ENCODE peak calls at places on chromosomes 1 and 21, in four cellular contexts. A is ovary, V is uterus, O is HCT116. Z is an unnamed sample.

GRCh38 chr1:68495968-68496679 is 758 bp downstream of the DEPDC1 start:
- DNase-seq in A (no peak), O (peak; percentile 22), V (no peak), Z (no peak)

GRCh38 chr1:8169364-8170058 is 143.4 kb upstream of the ERRFI1 start:
- DNase-seq in V (peak; percentile 82), O (no peak), A (peak; percentile 76), Z (peak; percentile 63)

GRCh38 chr1:5551274-5551966 is 440.8 kb downstream of the NPHP4 start:
- DNase-seq in O (peak; percentile 23), V (no peak), A (no peak), Z (no peak)

GRCh38 chr21:42522271-42522670 is 8.6 kb downstream of the SLC37A1 start:
- DNase-seq in A (no peak), V (no peak), O (no peak), Z (no peak)

GRCh38 chr21:44702973-44703730 is 6.2 kb downstream of the KRTAP10-12 start:
- DNase-seq in O (no peak), A (no peak), V (no peak), Z (no peak)

GRCh38 chr1:206114692-206115430 is 2.3 kb downstream of the AVPR1B start:
- DNase-seq in V (no peak), A (no peak), O (no peak), Z (no peak)

GRCh38 chr1:11882814-11883538 is 24.2 kb upstream of the NPPB start:
- DNase-seq in A (no peak), O (no peak), V (no peak), Z (peak; percentile 70)

GRCh38 chr1:174262747-174263241 is 103.5 kb downstream of the RABGAP1L start:
- DNase-seq in O (peak; percentile 15), A (no peak), V (no peak), Z (no peak)

GRCh38 chr1:91660708-91661107 is 160.1 kb downstream of the CDC7 start:
- DNase-seq in A (no peak), V (no peak), O (no peak), Z (no peak)

GRCh38 chr1:173555651-173556305 is 47.1 kb downstream of the SLC9C2 start:
- DNase-seq in V (no peak), O (no peak), A (no peak), Z (no peak)

GRCh38 chr1:58006421-58007032 is 540.0 kb downstream of the OMA1 start:
- DNase-seq in A (no peak), V (no peak), O (no peak), Z (no peak)

GRCh38 chr1:7432102-7432895 is 338.8 kb upstream of the VAMP3 start:
- DNase-seq in A (no peak), V (no peak), O (no peak), Z (no peak)

GRCh38 chr1:218829143-218829542 is 344.5 kb upstream of the LYPLAL1 start:
- DNase-seq in O (no peak), A (no peak), V (no peak), Z (no peak)

GRCh38 chr1:51907079-51907702 is 28.7 kb upstream of the NRDC start:
- DNase-seq in A (no peak), O (no peak), V (no peak), Z (no peak)

GRCh38 chr1:182291584-182292192 is 99.9 kb downstream of the GLUL start:
- DNase-seq in O (no peak), V (no peak), A (no peak), Z (no peak)

GRCh38 chr1:86370627-86371026 is 25.5 kb downstream of the ODF2L start:
- DNase-seq in O (no peak), A (no peak), V (no peak), Z (no peak)

GRCh38 chr1:229661897-229662296 is 35.9 kb downstream of the URB2 start:
- DNase-seq in A (no peak), O (no peak), V (no peak), Z (no peak)

GRCh38 chr1:229781453-229781852 is 155.4 kb downstream of the URB2 start:
- DNase-seq in A (no peak), V (no peak), O (peak; percentile 7), Z (no peak)

GRCh38 chr1:15492572-15492971 is 16.7 kb downstream of the CELA2B start:
- DNase-seq in O (no peak), V (no peak), A (no peak), Z (no peak)

GRCh38 chr21:33834801-33835500 is 80.7 kb downstream of the ATP5PO start:
- DNase-seq in V (no peak), O (no peak), A (no peak), Z (no peak)

GRCh38 chr1:152050886-152051764 is 14.3 kb upstream of the S100A11 start:
- DNase-seq in O (no peak), A (no peak), V (no peak), Z (no peak)

GRCh38 chr1:61053712-61054608 is 28.4 kb upstream of the NFIA start:
- DNase-seq in A (peak; percentile 37), O (no peak), V (no peak), Z (peak; percentile 58)

DNA sequence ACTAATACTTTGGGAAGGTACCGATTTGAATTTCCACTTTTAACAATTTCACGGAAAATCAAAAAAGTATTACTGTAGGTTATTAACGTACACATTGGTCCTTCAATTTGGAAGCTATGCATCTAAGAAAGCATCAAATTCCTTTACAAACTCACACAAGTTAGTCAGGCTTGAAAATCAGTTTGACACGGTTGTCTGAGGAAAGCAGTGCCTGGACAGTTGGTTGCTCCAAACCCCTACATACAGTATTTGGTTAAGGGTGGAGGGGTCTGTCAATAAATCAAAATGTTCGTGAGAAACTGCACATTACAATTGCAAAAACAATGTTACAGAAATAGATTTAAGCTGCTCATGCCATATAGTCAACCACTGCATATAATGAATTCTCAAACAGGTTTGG is 19.9 kb upstream of the RBM34 start:
- DNase-seq in A (no peak), V (no peak), O (no peak), Z (no peak)
- TF ChIP-seq POLR2A in A (no peak), V (no peak), O (no peak), Z (no peak)

DNA sequence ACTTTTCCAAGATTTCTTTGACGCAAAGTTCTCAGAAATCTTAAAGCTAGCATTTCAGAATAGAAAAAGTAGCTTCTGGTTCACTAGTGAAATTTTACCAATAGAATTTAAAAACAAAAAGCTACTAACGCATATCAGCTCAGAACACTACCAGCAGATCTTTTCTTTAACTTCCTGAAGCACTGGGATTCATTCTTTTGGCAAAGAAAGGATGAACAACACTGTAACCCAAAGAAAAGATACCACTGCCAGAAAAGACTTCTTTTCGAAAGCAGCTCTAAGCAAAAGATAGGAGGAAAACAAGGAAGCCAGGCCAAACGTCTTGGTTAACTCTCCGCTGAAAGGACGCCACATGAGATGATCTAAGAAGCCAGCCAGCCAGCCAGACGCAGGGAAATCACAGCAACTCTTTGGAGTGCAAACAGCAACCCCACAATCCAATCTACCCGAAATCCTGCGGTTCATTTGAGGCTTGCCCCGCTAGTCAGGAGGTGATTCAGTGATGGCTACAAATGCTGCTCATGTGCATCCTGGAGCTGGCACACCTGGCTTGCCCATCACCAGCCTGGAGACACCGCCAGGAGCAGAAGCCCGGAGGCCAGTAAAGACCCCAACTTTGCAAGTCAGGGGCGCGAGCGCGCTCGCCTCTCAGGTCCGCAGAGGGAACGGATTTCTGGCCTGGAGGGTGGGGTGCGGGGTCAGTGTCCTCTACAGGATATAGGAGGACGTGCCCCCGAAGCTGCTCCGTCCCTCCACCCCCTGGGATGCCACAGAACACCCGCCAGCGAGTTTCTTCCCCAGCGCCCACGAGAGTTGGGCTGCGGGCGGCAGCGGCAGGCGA is 812 bp downstream of the NBPF1 start:
- DNase-seq in A (peak; percentile 87), O (no peak), V (peak; percentile 88), Z (peak; percentile 92)
- H3K27ac ChIP-seq in A (peak overlapping the region; percentile 51), O (peak overlapping the region; percentile 12), V (peak overlapping the region; percentile 72), Z (peak overlapping the region; percentile 74)

GRCh38 chr1:54332781-54333585 is 73.2 kb downstream of the SSBP3 start:
- DNase-seq in V (no peak), A (no peak), O (no peak), Z (no peak)

GRCh38 chr1:54335396-54336056 is 70.7 kb downstream of the SSBP3 start:
- DNase-seq in V (peak; percentile 87), A (peak; percentile 81), O (no peak), Z (no peak)

GRCh38 chr1:54336121-54336520 is 70.1 kb downstream of the SSBP3 start:
- DNase-seq in A (no peak), O (no peak), V (no peak), Z (no peak)

GRCh38 chr1:54337034-54337433 is 69.2 kb downstream of the SSBP3 start:
- DNase-seq in O (no peak), A (peak; percentile 26), V (no peak), Z (no peak)

DNA sequence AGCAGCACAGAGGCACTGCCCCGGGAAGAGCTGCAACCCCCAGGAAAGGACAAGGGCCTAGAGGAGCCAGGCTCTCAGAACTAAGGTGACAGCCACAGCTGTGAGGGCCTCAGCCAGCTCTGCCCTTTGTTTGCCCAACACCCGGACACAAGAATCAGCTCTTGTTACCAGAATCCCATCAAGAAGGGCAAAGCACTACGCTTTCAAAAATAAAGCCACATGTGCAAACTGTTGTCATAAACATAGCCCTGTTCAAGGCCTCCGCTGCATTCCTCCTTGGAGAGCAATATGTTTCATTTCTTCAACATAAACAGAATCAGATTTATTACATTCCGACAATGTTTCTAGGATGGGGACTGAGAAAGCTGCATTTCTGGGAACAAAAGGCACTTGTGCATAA is 71.2 kb downstream of the SSBP3 start:
- DNase-seq in A (no peak), O (no peak), V (no peak), Z (no peak)
- H3K4me3 ChIP-seq in A (peak overlapping the region; percentile 15), O (no peak overlapping the region), V (no peak overlapping the region), Z (no peak overlapping the region)

DNA sequence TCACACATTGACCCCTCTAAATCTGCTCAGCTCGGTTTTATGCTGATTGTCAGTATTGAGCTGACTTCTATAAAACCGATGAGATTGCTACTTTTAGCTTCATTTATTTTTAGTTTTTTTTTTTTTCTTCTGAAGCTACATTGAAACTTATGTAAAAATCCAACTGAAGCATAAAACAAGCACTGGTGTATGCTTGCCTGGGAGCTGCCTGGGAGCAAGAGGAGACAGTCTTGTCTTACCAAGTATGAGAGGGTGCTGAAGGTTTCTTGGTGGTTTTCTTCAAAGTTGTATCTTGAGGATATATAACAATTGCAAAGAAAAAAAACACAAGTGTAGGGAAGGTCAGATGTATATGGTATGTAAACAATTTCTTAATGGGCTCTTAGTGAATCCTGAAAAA is 4.3 kb downstream of the RWDD3 start:
- DNase-seq in V (no peak), A (no peak), O (no peak), Z (no peak)
- TF ChIP-seq POLR2A in V (no peak), A (no peak), O (no peak), Z (no peak)

GRCh38 chr1:242240691-242241090 is 241.8 kb upstream of the MAP1LC3C start:
- DNase-seq in A (no peak), V (no peak), O (no peak), Z (no peak)
- H3K27ac ChIP-seq in A (no peak overlapping the region), V (no peak overlapping the region), O (no peak overlapping the region), Z (no peak overlapping the region)